ENCODE peak calls at places on chromosomes 5 and 9, in five cellular contexts. G is NCI-H1105, D is mesenteric fat pad, M is right lobe of liver, S is activated gamma-delta T cell treated with Interleukin-2 at 50 U/mL for 16 hours. K is an unnamed sample.

GRCh38 chr5:151745071-151745705 is 13.2 kb downstream of the ATOX1 start:
- DNase-seq in G (no peak), D (no peak), M (peak), S (peak), K (peak)

GRCh38 chr5:178228609-178229008 is 4.0 kb downstream of the PHYKPL start:
- DNase-seq in G (no peak), D (no peak), M (no peak), S (no peak), K (no peak)

GRCh38 chr5:81081461-81081835 is 121.3 kb downstream of the RASGRF2 start:
- DNase-seq in G (no peak), D (no peak), M (no peak), S (no peak), K (no peak)

GRCh38 chr5:54514841-54515432 is 2.6 kb upstream of the SNX18 start:
- DNase-seq in G (no peak), D (no peak), M (no peak), S (no peak), K (no peak)

GRCh38 chr5:7876867-7877266 is 7.9 kb downstream of the MTRR start:
- DNase-seq in G (no peak), D (no peak), M (no peak), S (no peak), K (no peak)

GRCh38 chr9:127555830-127556820 is 56.0 kb upstream of the STXBP1 start:
- DNase-seq in G (no peak), D (no peak), M (no peak), S (peak), K (peak)

GRCh38 chr5:4018968-4019766 is 423.5 kb downstream of the IRX1 start:
- DNase-seq in G (no peak), D (no peak), M (no peak), S (no peak), K (no peak)

GRCh38 chr5:39578887-39579497 is 154.2 kb upstream of the DAB2 start:
- DNase-seq in G (no peak), D (no peak), M (no peak), S (no peak), K (no peak)

GRCh38 chr9:96436063-96436455 is 13.9 kb upstream of the HABP4 start:
- DNase-seq in G (no peak), D (no peak), M (no peak), S (no peak), K (no peak)

GRCh38 chr5:157431544-157432200 is 28.3 kb upstream of the NIPAL4 start:
- DNase-seq in G (peak), D (no peak), M (no peak), S (peak), K (no peak)

GRCh38 chr5:1785062-1785461 is 14.6 kb downstream of the MRPL36 start:
- DNase-seq in G (no peak), D (no peak), M (no peak), S (peak), K (no peak)

GRCh38 chr9:93895535-93895934 is 59.6 kb downstream of the BARX1 start:
- DNase-seq in G (no peak), D (no peak), M (peak), S (no peak), K (no peak)

GRCh38 chr5:111859031-111859430 is 102.0 kb upstream of the NREP start:
- DNase-seq in G (no peak), D (no peak), M (no peak), S (no peak), K (no peak)

GRCh38 chr5:151182976-151183375 is 25.4 kb upstream of the ANXA6 start:
- DNase-seq in G (no peak), D (no peak), M (no peak), S (no peak), K (no peak)

GRCh38 chr9:109012876-109013677 is at the start of gene CTNNAL1:
- DNase-seq in G (peak), D (peak), M (peak), S (peak), K (peak)

GRCh38 chr9:131769361-131769760 is 29.5 kb upstream of the RAPGEF1 start:
- DNase-seq in G (no peak), D (no peak), M (no peak), S (no peak), K (no peak)

GRCh38 chr9:113910036-113910639 is 34.0 kb downstream of the ZNF618 start:
- DNase-seq in G (peak), D (no peak), M (peak), S (no peak), K (no peak)

GRCh38 chr5:36632363-36632664 is 25.9 kb downstream of the SLC1A3 start:
- DNase-seq in G (no peak), D (no peak), M (no peak), S (no peak), K (no peak)

GRCh38 chr5:6473284-6473683 is 24.6 kb downstream of the UBE2QL1 start:
- DNase-seq in G (no peak), D (peak), M (no peak), S (no peak), K (no peak)

GRCh38 chr9:26262431-26262830 is 584.2 kb upstream of the TUSC1 start:
- DNase-seq in G (no peak), D (no peak), M (no peak), S (no peak), K (no peak)

GRCh38 chr5:62977641-62978040 is 399.0 kb downstream of the LRRC70 start:
- DNase-seq in G (no peak), D (no peak), M (no peak), S (no peak), K (no peak)

GRCh38 chr5:20102291-20102690 is 114.3 kb upstream of the CDH18 start:
- DNase-seq in G (no peak), D (no peak), M (no peak), S (no peak), K (no peak)

GRCh38 chr9:131366745-131367401 is 27.0 kb upstream of the PRRC2B start:
- DNase-seq in G (no peak), D (no peak), M (no peak), S (peak), K (no peak)

GRCh38 chr9:74777136-74777879 is 110.4 kb downstream of the TRPM6 start:
- DNase-seq in G (peak), D (no peak), M (peak), S (peak), K (peak)

GRCh38 chr5:107803728-107804127 is 133.0 kb upstream of the EFNA5 start:
- DNase-seq in G (no peak), D (no peak), M (no peak), S (no peak), K (no peak)

GRCh38 chr5:152427691-152428090 is 22.6 kb upstream of the NMUR2 start:
- DNase-seq in G (no peak), D (no peak), M (no peak), S (no peak), K (no peak)

GRCh38 chr9:2469681-2470141 is 151.9 kb upstream of the VLDLR start:
- DNase-seq in G (peak), D (no peak), M (no peak), S (no peak), K (no peak)

GRCh38 chr5:149118463-149118862 is 22.8 kb upstream of the ABLIM3 start:
- DNase-seq in G (no peak), D (no peak), M (no peak), S (no peak), K (no peak)

GRCh38 chr5:172816887-172817418 is 17.1 kb upstream of the ERGIC1 start:
- DNase-seq in G (no peak), D (no peak), M (no peak), S (no peak), K (no peak)

GRCh38 chr5:150706776-150707390 is 6.0 kb upstream of the RBM22 start:
- DNase-seq in G (no peak), D (no peak), M (no peak), S (no peak), K (no peak)

GRCh38 chr9:4832786-4833579 is 40.2 kb downstream of the RCL1 start:
- DNase-seq in G (no peak), D (no peak), M (no peak), S (no peak), K (no peak)

GRCh38 chr5:179615203-179615602 is 8.3 kb downstream of the HNRNPH1 start:
- DNase-seq in G (no peak), D (no peak), M (no peak), S (no peak), K (no peak)

GRCh38 chr9:127179633-127180401 is 57.4 kb upstream of the ANGPTL2 start:
- DNase-seq in G (no peak), D (peak), M (peak), S (peak), K (no peak)

GRCh38 chr9:77523891-77524290 is 124.2 kb downstream of the GNA14 start:
- DNase-seq in G (no peak), D (no peak), M (no peak), S (no peak), K (no peak)

GRCh38 chr9:110156902-110157301 is 51.1 kb downstream of the C9orf152 start:
- DNase-seq in G (no peak), D (no peak), M (no peak), S (peak), K (peak)

GRCh38 chr9:97057651-97058050 is 18.7 kb upstream of the CTSV start:
- DNase-seq in G (no peak), D (no peak), M (no peak), S (no peak), K (no peak)

GRCh38 chr9:97475079-97475478 is 26.4 kb upstream of the TMOD1 start:
- DNase-seq in G (no peak), D (no peak), M (no peak), S (no peak), K (no peak)

K was measured in T-helper 22 cell.